ENCODE peak calls at places on chromosomes 11 and 22, in eight cellular contexts. One of them, this sample, is unnamed. For H3K27me3, the result is how much of the 10 kb centered on the place peaks cover.

GRCh38 chr22:23564276-23564675 is 15.8 kb downstream of the IGLL1 start:
- DNase-seq in GM12878: no peak
- DNase-seq in K562: no peak
- DNase-seq in esophagus muscularis mucosa: no peak
- DNase-seq in ovary: no peak
- DNase-seq in suprapubic skin: no peak
- DNase-seq in transverse colon: no peak
- DNase-seq in sigmoid colon: no peak
- DNase-seq in this sample: no peak

GRCh38 chr11:67996622-67997459 is 7.1 kb downstream of the UNC93B1 start:
- DNase-seq in GM12878: no peak
- DNase-seq in K562: peak
- DNase-seq in esophagus muscularis mucosa: no peak
- DNase-seq in ovary: peak
- DNase-seq in suprapubic skin: peak
- DNase-seq in transverse colon: peak
- DNase-seq in sigmoid colon: no peak
- DNase-seq in this sample: peak

GRCh38 chr11:46666516-46666915 is 33.9 kb downstream of the ARHGAP1 start:
- DNase-seq in GM12878: no peak
- DNase-seq in K562: no peak
- DNase-seq in esophagus muscularis mucosa: no peak
- DNase-seq in ovary: no peak
- DNase-seq in suprapubic skin: peak
- DNase-seq in transverse colon: no peak
- DNase-seq in sigmoid colon: peak
- DNase-seq in this sample: peak

GRCh38 chr11:70174846-70175764 is 28.0 kb upstream of the FADD start:
- DNase-seq in GM12878: no peak
- DNase-seq in K562: no peak
- DNase-seq in esophagus muscularis mucosa: no peak
- DNase-seq in ovary: no peak
- DNase-seq in suprapubic skin: no peak
- DNase-seq in transverse colon: no peak
- DNase-seq in sigmoid colon: no peak
- DNase-seq in this sample: no peak

GRCh38 chr11:75262961-75263852 is 22.6 kb downstream of the TPBGL start:
- DNase-seq in GM12878: no peak
- DNase-seq in K562: no peak
- DNase-seq in esophagus muscularis mucosa: no peak
- DNase-seq in ovary: peak
- DNase-seq in suprapubic skin: peak
- DNase-seq in transverse colon: peak
- DNase-seq in sigmoid colon: peak
- DNase-seq in this sample: no peak

GRCh38 chr11:68373810-68374501 is 61.6 kb downstream of the LRP5 start:
- DNase-seq in GM12878: no peak
- DNase-seq in K562: no peak
- DNase-seq in esophagus muscularis mucosa: no peak
- DNase-seq in ovary: peak
- DNase-seq in suprapubic skin: no peak
- DNase-seq in transverse colon: peak
- DNase-seq in sigmoid colon: no peak
- DNase-seq in this sample: no peak

GRCh38 chr11:65423516-65424199 is 1.1 kb downstream of the NEAT1 start:
- DNase-seq in GM12878: no peak
- DNase-seq in K562: no peak
- DNase-seq in esophagus muscularis mucosa: no peak
- DNase-seq in ovary: peak
- DNase-seq in suprapubic skin: peak
- DNase-seq in transverse colon: peak
- DNase-seq in sigmoid colon: peak
- DNase-seq in this sample: peak

GRCh38 chr11:23961503-23962338 is 535.1 kb upstream of the LUZP2 start:
- DNase-seq in GM12878: no peak
- DNase-seq in K562: no peak
- DNase-seq in esophagus muscularis mucosa: no peak
- DNase-seq in ovary: no peak
- DNase-seq in suprapubic skin: no peak
- DNase-seq in transverse colon: no peak
- DNase-seq in sigmoid colon: no peak
- DNase-seq in this sample: no peak

GRCh38 chr11:67504023-67504949 is 877 bp downstream of the PITPNM1 start:
- DNase-seq in GM12878: no peak
- DNase-seq in K562: peak
- DNase-seq in esophagus muscularis mucosa: no peak
- DNase-seq in ovary: no peak
- DNase-seq in suprapubic skin: no peak
- DNase-seq in transverse colon: peak
- DNase-seq in sigmoid colon: no peak
- DNase-seq in this sample: no peak

GRCh38 chr11:2804701-2805387 is 80.7 kb downstream of the CDKN1C start:
- DNase-seq in GM12878: no peak
- DNase-seq in K562: no peak
- DNase-seq in esophagus muscularis mucosa: no peak
- DNase-seq in ovary: peak
- DNase-seq in suprapubic skin: peak
- DNase-seq in transverse colon: peak
- DNase-seq in sigmoid colon: peak
- DNase-seq in this sample: peak

GRCh38 chr11:41245184-41245583 is 214.3 kb downstream of the LRRC4C start:
- DNase-seq in GM12878: no peak
- DNase-seq in K562: no peak
- DNase-seq in esophagus muscularis mucosa: no peak
- DNase-seq in ovary: peak
- DNase-seq in suprapubic skin: peak
- DNase-seq in transverse colon: no peak
- DNase-seq in sigmoid colon: peak
- DNase-seq in this sample: no peak

GRCh38 chr11:115869780-115870431 is 365.7 kb upstream of the CADM1 start:
- DNase-seq in GM12878: peak
- DNase-seq in K562: peak
- DNase-seq in esophagus muscularis mucosa: no peak
- DNase-seq in ovary: no peak
- DNase-seq in suprapubic skin: no peak
- DNase-seq in transverse colon: peak
- DNase-seq in sigmoid colon: no peak
- DNase-seq in this sample: no peak

GRCh38 chr11:46725338-46726205 is 6.6 kb downstream of the F2 start:
- DNase-seq in GM12878: no peak
- DNase-seq in K562: no peak
- DNase-seq in esophagus muscularis mucosa: no peak
- DNase-seq in ovary: no peak
- DNase-seq in suprapubic skin: no peak
- DNase-seq in transverse colon: no peak
- DNase-seq in sigmoid colon: no peak
- DNase-seq in this sample: no peak

GRCh38 chr22:42743501-42743991 is 22.9 kb upstream of the A4GALT start:
- DNase-seq in GM12878: no peak
- DNase-seq in K562: no peak
- DNase-seq in esophagus muscularis mucosa: no peak
- DNase-seq in ovary: peak
- DNase-seq in suprapubic skin: peak
- DNase-seq in transverse colon: peak
- DNase-seq in sigmoid colon: peak
- DNase-seq in this sample: peak

GRCh38 chr22:28799834-28800307 is 498 bp downstream of the XBP1 start:
- DNase-seq in GM12878: no peak
- DNase-seq in K562: peak
- DNase-seq in esophagus muscularis mucosa: no peak
- DNase-seq in ovary: peak
- DNase-seq in suprapubic skin: peak
- DNase-seq in transverse colon: peak
- DNase-seq in sigmoid colon: peak
- DNase-seq in this sample: peak

GRCh38 chr11:36214976-36215687 is 74.1 kb downstream of the COMMD9 start:
- DNase-seq in GM12878: no peak
- DNase-seq in K562: no peak
- DNase-seq in esophagus muscularis mucosa: no peak
- DNase-seq in ovary: no peak
- DNase-seq in suprapubic skin: no peak
- DNase-seq in transverse colon: no peak
- DNase-seq in sigmoid colon: no peak
- DNase-seq in this sample: no peak

GRCh38 chr22:22390989-22391388 is 117.6 kb downstream of the ZNF280B start:
- DNase-seq in GM12878: no peak
- DNase-seq in K562: peak
- DNase-seq in esophagus muscularis mucosa: peak
- DNase-seq in ovary: no peak
- DNase-seq in suprapubic skin: no peak
- DNase-seq in transverse colon: no peak
- DNase-seq in sigmoid colon: no peak
- DNase-seq in this sample: no peak

GRCh38 chr11:131136476-131136875 is 220.2 kb upstream of the SNX19 start:
- DNase-seq in GM12878: no peak
- DNase-seq in K562: no peak
- DNase-seq in esophagus muscularis mucosa: no peak
- DNase-seq in ovary: no peak
- DNase-seq in suprapubic skin: no peak
- DNase-seq in transverse colon: no peak
- DNase-seq in sigmoid colon: no peak
- DNase-seq in this sample: no peak

GRCh38 chr11:2814751-2815150 is 70.8 kb downstream of the CDKN1C start:
- DNase-seq in GM12878: no peak
- DNase-seq in K562: no peak
- DNase-seq in esophagus muscularis mucosa: no peak
- DNase-seq in ovary: peak
- DNase-seq in suprapubic skin: no peak
- DNase-seq in transverse colon: no peak
- DNase-seq in sigmoid colon: no peak
- DNase-seq in this sample: no peak

GRCh38 chr22:37749831-37750595 is 53.2 kb downstream of the TRIOBP start:
- DNase-seq in GM12878: no peak
- DNase-seq in K562: no peak
- DNase-seq in esophagus muscularis mucosa: no peak
- DNase-seq in ovary: no peak
- DNase-seq in suprapubic skin: no peak
- DNase-seq in transverse colon: no peak
- DNase-seq in sigmoid colon: no peak
- DNase-seq in this sample: no peak

GRCh38 chr11:45285289-45285828 is 782 bp downstream of the SYT13 start:
- DNase-seq in GM12878: no peak
- DNase-seq in K562: no peak
- DNase-seq in esophagus muscularis mucosa: no peak
- DNase-seq in ovary: no peak
- DNase-seq in suprapubic skin: no peak
- DNase-seq in transverse colon: peak
- DNase-seq in sigmoid colon: no peak
- DNase-seq in this sample: no peak

GRCh38 chr11:98434296-98434695 is 586.5 kb upstream of the CNTN5 start:
- DNase-seq in GM12878: no peak
- DNase-seq in K562: no peak
- DNase-seq in esophagus muscularis mucosa: no peak
- DNase-seq in ovary: no peak
- DNase-seq in suprapubic skin: no peak
- DNase-seq in transverse colon: no peak
- DNase-seq in sigmoid colon: no peak
- DNase-seq in this sample: no peak

GRCh38 chr11:46808804-46809431 is 37.2 kb downstream of the CKAP5 start:
- DNase-seq in GM12878: no peak
- DNase-seq in K562: peak
- DNase-seq in esophagus muscularis mucosa: no peak
- DNase-seq in ovary: no peak
- DNase-seq in suprapubic skin: no peak
- DNase-seq in transverse colon: no peak
- DNase-seq in sigmoid colon: no peak
- DNase-seq in this sample: no peak

GRCh38 chr11:93740031-93740801 is 1.1 kb downstream of the TAF1D start:
- DNase-seq in GM12878: no peak
- DNase-seq in K562: no peak
- DNase-seq in esophagus muscularis mucosa: no peak
- DNase-seq in ovary: no peak
- DNase-seq in suprapubic skin: no peak
- DNase-seq in transverse colon: peak
- DNase-seq in sigmoid colon: no peak
- DNase-seq in this sample: no peak
- TF ChIP-seq POLR2A in GM12878: peak
- TF ChIP-seq POLR2A in K562: no peak
- TF ChIP-seq POLR2A in esophagus muscularis mucosa: no peak
- TF ChIP-seq POLR2A in ovary: no peak
- TF ChIP-seq POLR2A in suprapubic skin: no peak
- TF ChIP-seq POLR2A in transverse colon: no peak
- TF ChIP-seq POLR2A in sigmoid colon: no peak
- TF ChIP-seq POLR2A in this sample: no peak

GRCh38 chr11:62921201-62921572 is at the start of gene CHRM1:
- DNase-seq in GM12878: no peak
- DNase-seq in K562: no peak
- DNase-seq in esophagus muscularis mucosa: no peak
- DNase-seq in ovary: no peak
- DNase-seq in suprapubic skin: no peak
- DNase-seq in transverse colon: peak
- DNase-seq in sigmoid colon: no peak
- DNase-seq in this sample: no peak

GRCh38 chr11:62921573-62922188 is 518 bp upstream of the CHRM1 start:
- DNase-seq in GM12878: no peak
- DNase-seq in K562: no peak
- DNase-seq in esophagus muscularis mucosa: no peak
- DNase-seq in ovary: no peak
- DNase-seq in suprapubic skin: no peak
- DNase-seq in transverse colon: peak
- DNase-seq in sigmoid colon: no peak
- DNase-seq in this sample: no peak

GRCh38 chr11:62919476-62919875 is 1.7 kb downstream of the CHRM1 start:
- DNase-seq in GM12878: no peak
- DNase-seq in K562: no peak
- DNase-seq in esophagus muscularis mucosa: no peak
- DNase-seq in ovary: no peak
- DNase-seq in suprapubic skin: no peak
- DNase-seq in transverse colon: no peak
- DNase-seq in sigmoid colon: no peak
- DNase-seq in this sample: no peak

GRCh38 chr11:62918531-62918930 is 2.6 kb downstream of the CHRM1 start:
- DNase-seq in GM12878: no peak
- DNase-seq in K562: no peak
- DNase-seq in esophagus muscularis mucosa: no peak
- DNase-seq in ovary: no peak
- DNase-seq in suprapubic skin: no peak
- DNase-seq in transverse colon: no peak
- DNase-seq in sigmoid colon: no peak
- DNase-seq in this sample: no peak

GRCh38 chr11:62919898-62920640 is 1.1 kb downstream of the CHRM1 start:
- DNase-seq in GM12878: no peak
- DNase-seq in K562: peak
- DNase-seq in esophagus muscularis mucosa: no peak
- DNase-seq in ovary: no peak
- DNase-seq in suprapubic skin: no peak
- DNase-seq in transverse colon: no peak
- DNase-seq in sigmoid colon: no peak
- DNase-seq in this sample: no peak
- H3K27me3 ChIP-seq in GM12878: under half
- H3K27me3 ChIP-seq in K562: under half
- H3K27me3 ChIP-seq in esophagus muscularis mucosa: under half
- H3K27me3 ChIP-seq in ovary: under half
- H3K27me3 ChIP-seq in suprapubic skin: under half
- H3K27me3 ChIP-seq in transverse colon: under half
- H3K27me3 ChIP-seq in sigmoid colon: under half
- H3K27me3 ChIP-seq in this sample: under half

GRCh38 chr11:111730871-111731591 is 35.2 kb downstream of the PPP2R1B start:
- DNase-seq in GM12878: no peak
- DNase-seq in K562: no peak
- DNase-seq in esophagus muscularis mucosa: no peak
- DNase-seq in ovary: peak
- DNase-seq in suprapubic skin: peak
- DNase-seq in transverse colon: peak
- DNase-seq in sigmoid colon: peak
- DNase-seq in this sample: no peak
- TF ChIP-seq EP300 in GM12878: no peak
- TF ChIP-seq EP300 in K562: no peak
- TF ChIP-seq EP300 in esophagus muscularis mucosa: no peak
- TF ChIP-seq EP300 in ovary: no peak
- TF ChIP-seq EP300 in suprapubic skin: no peak
- TF ChIP-seq EP300 in transverse colon: no peak
- TF ChIP-seq EP300 in sigmoid colon: no peak
- TF ChIP-seq EP300 in this sample: peak

GRCh38 chr11:119084663-119085522 is at the start of gene HMBS:
- DNase-seq in GM12878: peak
- DNase-seq in K562: peak
- DNase-seq in esophagus muscularis mucosa: peak
- DNase-seq in ovary: peak
- DNase-seq in suprapubic skin: peak
- DNase-seq in transverse colon: peak
- DNase-seq in sigmoid colon: peak
- DNase-seq in this sample: peak
- TF ChIP-seq POLR2A in GM12878: peak
- TF ChIP-seq POLR2A in K562: peak
- TF ChIP-seq POLR2A in esophagus muscularis mucosa: no peak
- TF ChIP-seq POLR2A in ovary: peak
- TF ChIP-seq POLR2A in suprapubic skin: no peak
- TF ChIP-seq POLR2A in transverse colon: peak
- TF ChIP-seq POLR2A in sigmoid colon: no peak
- TF ChIP-seq POLR2A in this sample: no peak

This sample was measured in tibial nerve.